ENCODE peak calls at places on chromosomes 11 and 22, in six cellular contexts. One of them, this sample, is unnamed.
A peak's percentile ranks its signal among the peaks of the same experiment; 100 is the strongest.

GRCh38 chr11:80024119-80024518 is 583.3 kb upstream of the TENM4 start:
- DNase-seq in fibroblast of lung: no peak
- DNase-seq in BE2C: no peak
- DNase-seq in heart right ventricle: no peak
- DNase-seq in cardiac muscle cell: no peak
- DNase-seq in WTC11: no peak
- DNase-seq in this sample: no peak

GRCh38 chr11:2531987-2532703 is 87.3 kb downstream of the KCNQ1 start:
- DNase-seq in cardiac muscle cell: no peak
- DNase-seq in BE2C: no peak
- DNase-seq in WTC11: no peak
- DNase-seq in heart right ventricle: peak; percentile 20
- DNase-seq in fibroblast of lung: no peak
- DNase-seq in this sample: peak; percentile 20

GRCh38 chr11:122775675-122776271 is 62.5 kb upstream of the CRTAM start:
- DNase-seq in heart right ventricle: no peak
- DNase-seq in fibroblast of lung: no peak
- DNase-seq in BE2C: no peak
- DNase-seq in WTC11: no peak
- DNase-seq in cardiac muscle cell: no peak
- DNase-seq in this sample: no peak

GRCh38 chr11:1049431-1049891 is 12.9 kb upstream of the MUC6 start:
- DNase-seq in WTC11: no peak
- DNase-seq in fibroblast of lung: no peak
- DNase-seq in heart right ventricle: peak; percentile 11
- DNase-seq in cardiac muscle cell: no peak
- DNase-seq in BE2C: peak; percentile 3
- DNase-seq in this sample: no peak

GRCh38 chr11:36156486-36157150 is 132.6 kb downstream of the COMMD9 start:
- DNase-seq in cardiac muscle cell: peak; percentile 49
- DNase-seq in heart right ventricle: no peak
- DNase-seq in fibroblast of lung: no peak
- DNase-seq in WTC11: no peak
- DNase-seq in BE2C: no peak
- DNase-seq in this sample: no peak

GRCh38 chr11:112610996-112611795 is 350.0 kb upstream of the NCAM1 start:
- DNase-seq in heart right ventricle: no peak
- DNase-seq in BE2C: peak; percentile 32
- DNase-seq in WTC11: no peak
- DNase-seq in fibroblast of lung: no peak
- DNase-seq in cardiac muscle cell: peak; percentile 22
- DNase-seq in this sample: no peak

GRCh38 chr11:23233075-23233474 is 372.8 kb upstream of the CCDC179 start:
- DNase-seq in heart right ventricle: no peak
- DNase-seq in cardiac muscle cell: peak; percentile 64
- DNase-seq in BE2C: no peak
- DNase-seq in WTC11: no peak
- DNase-seq in fibroblast of lung: peak; percentile 95
- DNase-seq in this sample: no peak

GRCh38 chr11:114089748-114090147 is 30.2 kb downstream of the ZBTB16 start:
- DNase-seq in fibroblast of lung: no peak
- DNase-seq in cardiac muscle cell: no peak
- DNase-seq in WTC11: no peak
- DNase-seq in BE2C: no peak
- DNase-seq in heart right ventricle: peak; percentile 37
- DNase-seq in this sample: no peak

GRCh38 chr11:130071211-130071712 is 1.6 kb downstream of the APLP2 start:
- DNase-seq in BE2C: no peak
- DNase-seq in WTC11: no peak
- DNase-seq in heart right ventricle: no peak
- DNase-seq in cardiac muscle cell: peak; percentile 41
- DNase-seq in fibroblast of lung: peak; percentile 40
- DNase-seq in this sample: no peak

GRCh38 chr11:1936072-1936780 is 10.9 kb upstream of the MRPL23 start:
- DNase-seq in BE2C: peak; percentile 1
- DNase-seq in WTC11: peak; percentile 13
- DNase-seq in cardiac muscle cell: no peak
- DNase-seq in fibroblast of lung: no peak
- DNase-seq in heart right ventricle: no peak
- DNase-seq in this sample: peak; percentile 16

GRCh38 chr11:44617671-44618461 is 52.4 kb downstream of the CD82 start:
- DNase-seq in cardiac muscle cell: no peak
- DNase-seq in WTC11: no peak
- DNase-seq in BE2C: no peak
- DNase-seq in heart right ventricle: no peak
- DNase-seq in fibroblast of lung: no peak
- DNase-seq in this sample: no peak

GRCh38 chr11:27998552-27998951 is 109.4 kb downstream of the KIF18A start:
- DNase-seq in heart right ventricle: no peak
- DNase-seq in WTC11: no peak
- DNase-seq in fibroblast of lung: no peak
- DNase-seq in BE2C: no peak
- DNase-seq in cardiac muscle cell: no peak
- DNase-seq in this sample: no peak

GRCh38 chr11:101825551-101825950 is 89.3 kb upstream of the CEP126 start:
- DNase-seq in heart right ventricle: no peak
- DNase-seq in fibroblast of lung: peak; percentile 60
- DNase-seq in WTC11: no peak
- DNase-seq in cardiac muscle cell: no peak
- DNase-seq in BE2C: no peak
- DNase-seq in this sample: no peak

GRCh38 chr11:75656044-75656726 is 12.7 kb downstream of the MAP6 start:
- DNase-seq in fibroblast of lung: no peak
- DNase-seq in WTC11: no peak
- DNase-seq in BE2C: no peak
- DNase-seq in cardiac muscle cell: no peak
- DNase-seq in heart right ventricle: no peak
- DNase-seq in this sample: no peak

GRCh38 chr11:46235777-46236688 is 41.4 kb upstream of the CREB3L1 start:
- DNase-seq in fibroblast of lung: peak; percentile 43
- DNase-seq in WTC11: no peak
- DNase-seq in cardiac muscle cell: peak; percentile 81
- DNase-seq in heart right ventricle: no peak
- DNase-seq in BE2C: no peak
- DNase-seq in this sample: no peak

GRCh38 chr11:8097926-8098325 is 16.9 kb downstream of the TUB start:
- DNase-seq in cardiac muscle cell: no peak
- DNase-seq in heart right ventricle: no peak
- DNase-seq in WTC11: no peak
- DNase-seq in fibroblast of lung: no peak
- DNase-seq in BE2C: no peak
- DNase-seq in this sample: no peak

GRCh38 chr11:122505304-122506006 is 150.1 kb upstream of the UBASH3B start:
- DNase-seq in cardiac muscle cell: peak; percentile 95
- DNase-seq in WTC11: peak; percentile 82
- DNase-seq in heart right ventricle: peak; percentile 74
- DNase-seq in BE2C: peak; percentile 71
- DNase-seq in fibroblast of lung: peak; percentile 92
- DNase-seq in this sample: peak; percentile 82

GRCh38 chr11:130427049-130427388 is 1.4 kb downstream of the ADAMTS8 start:
- DNase-seq in heart right ventricle: no peak
- DNase-seq in fibroblast of lung: no peak
- DNase-seq in BE2C: no peak
- DNase-seq in WTC11: no peak
- DNase-seq in cardiac muscle cell: no peak
- DNase-seq in this sample: no peak

DNA sequence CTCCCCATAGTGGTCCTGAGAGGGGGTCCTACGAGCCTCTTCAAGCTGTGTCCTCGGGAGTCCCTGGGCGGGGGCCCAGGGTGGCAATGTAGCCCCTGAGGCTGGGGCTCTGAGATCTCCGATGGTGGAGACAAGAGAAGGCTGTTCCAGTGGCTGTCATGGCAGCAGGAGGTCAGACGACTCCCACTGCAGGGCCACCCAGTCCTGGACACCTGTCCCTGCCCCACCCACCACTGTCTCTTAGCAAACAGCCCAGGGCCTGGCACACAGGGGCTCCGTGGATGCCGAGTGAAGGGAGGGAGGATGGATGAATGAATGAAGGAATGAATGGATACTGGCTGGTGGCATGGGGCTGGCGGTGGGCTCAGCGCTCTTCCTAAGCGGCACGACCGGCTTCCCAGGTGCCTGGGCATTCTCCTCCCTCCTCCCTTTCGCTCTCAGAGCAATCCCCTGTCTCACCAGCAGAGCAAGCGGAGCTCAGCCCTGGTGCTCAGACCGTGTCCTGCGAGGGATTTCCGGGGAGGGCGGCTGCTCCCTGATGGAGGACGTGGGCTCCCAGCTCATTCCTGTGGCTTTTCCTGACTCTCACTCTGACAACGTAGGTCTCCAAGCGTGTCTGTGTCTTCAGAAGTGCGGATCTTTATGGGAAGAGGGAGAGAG is 1272.7 kb downstream of the BRD1 start:
- DNase-seq in BE2C: no peak
- DNase-seq in heart right ventricle: no peak
- DNase-seq in cardiac muscle cell: no peak
- DNase-seq in WTC11: peak; percentile 64
- DNase-seq in fibroblast of lung: no peak
- DNase-seq in this sample: peak; percentile 48
- TF ChIP-seq CTCF in BE2C: no peak
- TF ChIP-seq CTCF in heart right ventricle: no peak
- TF ChIP-seq CTCF in cardiac muscle cell: no peak
- TF ChIP-seq CTCF in WTC11: no peak
- TF ChIP-seq CTCF in fibroblast of lung: no peak
- TF ChIP-seq CTCF in this sample: no peak

GRCh38 chr22:37148742-37149665 is 712 bp downstream of the IL2RB start:
- DNase-seq in BE2C: no peak
- DNase-seq in heart right ventricle: no peak
- DNase-seq in WTC11: no peak
- DNase-seq in fibroblast of lung: no peak
- DNase-seq in cardiac muscle cell: no peak
- DNase-seq in this sample: no peak

GRCh38 chr22:37147186-37147990 is 2.3 kb downstream of the IL2RB start:
- DNase-seq in heart right ventricle: no peak
- DNase-seq in WTC11: no peak
- DNase-seq in BE2C: no peak
- DNase-seq in cardiac muscle cell: no peak
- DNase-seq in fibroblast of lung: no peak
- DNase-seq in this sample: no peak

GRCh38 chr22:37145415-37146385 is 4.0 kb downstream of the IL2RB start:
- DNase-seq in BE2C: no peak
- DNase-seq in WTC11: no peak
- DNase-seq in heart right ventricle: no peak
- DNase-seq in fibroblast of lung: no peak
- DNase-seq in cardiac muscle cell: peak; percentile 14
- DNase-seq in this sample: no peak

GRCh38 chr22:37146507-37147180 is 3.1 kb downstream of the IL2RB start:
- DNase-seq in heart right ventricle: no peak
- DNase-seq in BE2C: no peak
- DNase-seq in WTC11: no peak
- DNase-seq in fibroblast of lung: no peak
- DNase-seq in cardiac muscle cell: no peak
- DNase-seq in this sample: no peak

DNA sequence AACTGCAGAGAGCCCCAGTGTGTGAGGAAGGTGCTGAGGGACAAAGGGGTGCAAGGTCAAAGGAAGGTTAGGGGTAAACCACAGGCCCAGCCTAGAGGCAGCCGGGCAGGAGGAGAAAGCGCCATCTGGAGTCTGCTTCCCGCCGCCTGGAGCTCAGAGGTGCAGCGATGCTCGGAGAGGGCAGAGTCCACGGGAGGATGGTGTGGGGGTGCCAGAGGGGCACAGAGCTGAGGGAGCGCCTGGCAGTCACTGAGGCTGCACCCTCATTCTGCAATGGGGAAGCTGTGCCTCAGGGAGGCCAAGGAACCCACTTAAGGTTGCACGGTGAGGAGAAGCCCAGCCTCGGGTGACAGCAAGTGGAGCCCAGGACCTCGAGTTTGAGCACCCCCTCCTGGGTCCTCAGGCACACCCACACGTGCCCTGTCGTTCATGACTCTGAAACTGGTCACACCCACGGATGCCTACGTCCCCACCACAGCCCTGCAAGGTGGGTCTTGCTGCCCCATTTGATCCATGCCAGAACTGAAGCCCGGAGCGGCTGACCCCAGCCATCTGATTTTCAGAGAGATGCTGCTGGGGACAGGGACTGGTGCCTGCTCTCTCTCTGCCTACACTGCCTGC is 1.6 kb downstream of the IL2RB start:
- DNase-seq in WTC11: no peak
- DNase-seq in fibroblast of lung: no peak
- DNase-seq in heart right ventricle: no peak
- DNase-seq in BE2C: no peak
- DNase-seq in cardiac muscle cell: no peak
- DNase-seq in this sample: no peak
- TF ChIP-seq CTCF in WTC11: no peak
- TF ChIP-seq CTCF in fibroblast of lung: no peak
- TF ChIP-seq CTCF in heart right ventricle: no peak
- TF ChIP-seq CTCF in BE2C: no peak
- TF ChIP-seq CTCF in cardiac muscle cell: no peak
- TF ChIP-seq CTCF in this sample: no peak

GRCh38 chr11:74175923-74176322 is 4.8 kb downstream of the PPME1 start:
- DNase-seq in fibroblast of lung: no peak
- DNase-seq in WTC11: no peak
- DNase-seq in cardiac muscle cell: no peak
- DNase-seq in heart right ventricle: no peak
- DNase-seq in BE2C: no peak
- DNase-seq in this sample: no peak

GRCh38 chr11:74168838-74169237 is 2.0 kb downstream of the C2CD3 start:
- DNase-seq in fibroblast of lung: no peak
- DNase-seq in cardiac muscle cell: no peak
- DNase-seq in heart right ventricle: no peak
- DNase-seq in WTC11: no peak
- DNase-seq in BE2C: no peak
- DNase-seq in this sample: no peak

GRCh38 chr11:74171630-74172465 is 759 bp downstream of the PPME1 start:
- DNase-seq in BE2C: no peak
- DNase-seq in fibroblast of lung: peak; percentile 8
- DNase-seq in heart right ventricle: no peak
- DNase-seq in cardiac muscle cell: no peak
- DNase-seq in WTC11: no peak
- DNase-seq in this sample: no peak

GRCh38 chr11:74169736-74170458 is 905 bp downstream of the C2CD3 start:
- DNase-seq in WTC11: no peak
- DNase-seq in BE2C: no peak
- DNase-seq in fibroblast of lung: no peak
- DNase-seq in heart right ventricle: no peak
- DNase-seq in cardiac muscle cell: no peak
- DNase-seq in this sample: no peak

GRCh38 chr11:74170694-74171629 is at the start of the genes C2CD3 and PPME1:
- DNase-seq in WTC11: peak; percentile 98
- DNase-seq in cardiac muscle cell: peak; percentile 100
- DNase-seq in BE2C: peak; percentile 98
- DNase-seq in fibroblast of lung: peak; percentile 100
- DNase-seq in heart right ventricle: peak; percentile 97
- DNase-seq in this sample: peak; percentile 97
- TF ChIP-seq CTCF in WTC11: no peak
- TF ChIP-seq CTCF in cardiac muscle cell: peak; percentile 47
- TF ChIP-seq CTCF in BE2C: peak; percentile 34
- TF ChIP-seq CTCF in fibroblast of lung: peak; percentile 38
- TF ChIP-seq CTCF in heart right ventricle: peak; percentile 29
- TF ChIP-seq CTCF in this sample: peak; percentile 5

DNA sequence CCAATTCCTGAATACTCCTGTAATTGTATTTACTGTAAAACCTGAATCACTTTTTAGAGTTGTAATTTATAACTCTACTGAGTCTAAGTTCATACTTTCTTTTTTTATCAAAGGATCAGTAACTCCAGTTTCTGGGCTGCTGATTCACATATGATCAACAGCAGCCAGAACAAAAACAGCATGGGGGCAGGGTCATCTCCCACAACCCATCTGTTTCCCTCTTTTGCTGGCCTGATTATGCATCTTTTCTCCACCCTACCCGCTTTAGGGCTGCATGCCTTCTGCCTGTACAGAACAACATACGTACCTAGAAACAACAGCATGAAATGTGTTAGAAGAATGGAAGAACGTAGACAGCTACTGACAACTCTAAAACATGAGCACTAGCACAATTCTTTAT is 76.0 kb downstream of the MRTFA start:
- DNase-seq in WTC11: no peak
- DNase-seq in heart right ventricle: no peak
- DNase-seq in BE2C: no peak
- DNase-seq in fibroblast of lung: peak; percentile 38
- DNase-seq in cardiac muscle cell: peak; percentile 33
- DNase-seq in this sample: peak; percentile 23
- TF ChIP-seq CTCF in WTC11: no peak
- TF ChIP-seq CTCF in heart right ventricle: no peak
- TF ChIP-seq CTCF in BE2C: no peak
- TF ChIP-seq CTCF in fibroblast of lung: no peak
- TF ChIP-seq CTCF in cardiac muscle cell: no peak
- TF ChIP-seq CTCF in this sample: no peak